ENCODE peak calls at places on chromosomes 5 and 9, in five cellular contexts. B, I, D, P and S are unnamed samples.

GRCh38 chr9:120507936-120508510 is 71.9 kb downstream of the CDK5RAP2 start:
- DNase-seq in D (no peak), B (peak), I (no peak), P (no peak), S (no peak)

GRCh38 chr5:195401-196160 is 4.3 kb downstream of the LRRC14B start:
- DNase-seq in I (no peak), D (no peak), B (peak), P (no peak), S (no peak)

GRCh38 chr5:117473075-117473595 is 898.5 kb upstream of the SEMA6A start:
- DNase-seq in B (no peak), P (no peak), D (no peak), I (no peak), S (no peak)

GRCh38 chr5:26945881-26946280 is 92.5 kb downstream of the CDH9 start:
- DNase-seq in I (no peak), B (no peak), D (no peak), P (no peak), S (no peak)

GRCh38 chr5:57986746-57987145 is 473.1 kb downstream of the PLK2 start:
- DNase-seq in I (no peak), P (no peak), D (no peak), B (no peak), S (no peak)

GRCh38 chr5:124065508-124065907 is 553.5 kb downstream of the CSNK1G3 start:
- DNase-seq in B (no peak), I (no peak), P (no peak), D (no peak), S (peak)

GRCh38 chr9:105064248-105065118 is 136.5 kb upstream of the ABCA1 start:
- DNase-seq in P (no peak), I (no peak), D (peak), B (peak), S (no peak)

GRCh38 chr5:24642022-24642421 is 2.8 kb downstream of the CDH10 start:
- DNase-seq in I (no peak), P (no peak), D (peak), B (peak), S (no peak)

GRCh38 chr5:124289122-124289521 is 457.3 kb downstream of the ZNF608 start:
- DNase-seq in I (no peak), B (no peak), D (no peak), P (no peak), S (no peak)

GRCh38 chr5:39779836-39780235 is 355.1 kb upstream of the DAB2 start:
- DNase-seq in D (no peak), I (no peak), P (no peak), B (no peak), S (no peak)

GRCh38 chr5:179319741-179320281 is 25.4 kb downstream of the ADAMTS2 start:
- DNase-seq in P (no peak), I (no peak), B (no peak), D (no peak), S (no peak)

GRCh38 chr9:106892632-106893031 is 29.7 kb downstream of the ZNF462 start:
- DNase-seq in P (peak), D (peak), B (no peak), I (peak), S (peak)

GRCh38 chr5:132251220-132251725 is 6.2 kb upstream of the PDLIM4 start:
- DNase-seq in D (no peak), P (no peak), B (no peak), I (no peak), S (no peak)

GRCh38 chr5:1779021-1779680 is 20.5 kb downstream of the MRPL36 start:
- DNase-seq in I (no peak), D (no peak), B (no peak), P (no peak), S (no peak)

GRCh38 chr9:116365056-116365471 is 211.5 kb downstream of the PAPPA start:
- DNase-seq in B (no peak), I (no peak), D (no peak), P (no peak), S (peak)

GRCh38 chr5:75089137-75089536 is 36.8 kb upstream of the GCNT4 start:
- DNase-seq in B (no peak), D (no peak), P (no peak), I (no peak), S (no peak)

GRCh38 chr9:95250462-95251058 is 66.9 kb downstream of the FANCC start:
- DNase-seq in B (no peak), P (no peak), I (no peak), D (no peak), S (no peak)

GRCh38 chr5:178206166-178207101 is 2.1 kb downstream of the HNRNPAB start:
- DNase-seq in B (no peak), D (no peak), P (no peak), I (no peak), S (no peak)

GRCh38 chr5:148179234-148179824 is 11.0 kb downstream of the SPINK14 start:
- DNase-seq in D (peak), B (peak), P (no peak), I (peak), S (no peak)

GRCh38 chr5:76473676-76474075 is 70.6 kb downstream of the IQGAP2 start:
- DNase-seq in B (peak), I (no peak), D (no peak), P (no peak), S (no peak)

GRCh38 chr9:126327016-126327749 is 554 bp downstream of the MVB12B start:
- DNase-seq in D (no peak), I (no peak), B (no peak), P (no peak), S (no peak)

GRCh38 chr5:133730866-133731265 is 118.5 kb upstream of the FSTL4 start:
- DNase-seq in P (no peak), B (no peak), I (no peak), D (no peak), S (no peak)

GRCh38 chr9:82148849-82149544 is 160.4 kb downstream of the SPATA31D1 start:
- DNase-seq in P (no peak), B (no peak), I (no peak), D (no peak), S (no peak)

GRCh38 chr9:6759114-6759977 is 1.6 kb downstream of the KDM4C start:
- DNase-seq in B (peak), D (peak), P (no peak), I (peak), S (no peak)

GRCh38 chr9:128025756-128026155 is 41.4 kb downstream of the NAIF1 start:
- DNase-seq in B (no peak), I (no peak), D (no peak), P (no peak), S (no peak)

GRCh38 chr9:129109504-129109903 is 1.1 kb downstream of the CRAT start:
- DNase-seq in B (peak), D (peak), P (no peak), I (no peak), S (peak)

GRCh38 chr9:136656795-136657611 is 5.7 kb upstream of the EGFL7 start:
- DNase-seq in P (no peak), D (no peak), I (no peak), B (no peak), S (no peak)

GRCh38 chr9:113803811-113804589 is 72.1 kb upstream of the ZNF618 start:
- DNase-seq in D (no peak), B (no peak), P (no peak), I (no peak), S (no peak)

GRCh38 chr5:72523960-72524582 is 16.9 kb upstream of the ZNF366 start:
- DNase-seq in D (peak), P (no peak), I (peak), B (peak), S (peak)

GRCh38 chr9:138075496-138075895 is 197.9 kb downstream of the CACNA1B start:
- DNase-seq in D (no peak), B (no peak), P (no peak), I (no peak), S (no peak)

GRCh38 chr5:84438456-84438855 is 53.8 kb upstream of the EDIL3 start:
- DNase-seq in I (no peak), P (no peak), D (no peak), B (no peak), S (no peak)

GRCh38 chr9:131854334-131854733 is 114.5 kb upstream of the RAPGEF1 start:
- DNase-seq in B (no peak), P (no peak), I (no peak), D (no peak), S (no peak)

GRCh38 chr9:27853529-27853928 is 280.2 kb upstream of the C9orf72 start:
- DNase-seq in D (no peak), I (no peak), B (no peak), P (no peak), S (no peak)

GRCh38 chr5:18216016-18216415 is 581.8 kb downstream of the TAF11L14 start:
- DNase-seq in D (no peak), B (no peak), P (no peak), I (no peak), S (no peak)

GRCh38 chr9:134950811-134951210 is 33.1 kb upstream of the FCN1 start:
- DNase-seq in I (no peak), B (no peak), D (no peak), P (no peak), S (no peak)

GRCh38 chr9:91536211-91536691 is 112.6 kb upstream of the NFIL3 start:
- DNase-seq in P (no peak), I (peak), D (peak), B (no peak), S (peak)

GRCh38 chr5:38681966-38682365 is 125.5 kb upstream of the LIFR start:
- DNase-seq in B (no peak), D (no peak), I (no peak), P (no peak), S (no peak)

GRCh38 chr5:28397502-28397941 is 1359.1 kb upstream of the CDH9 start:
- DNase-seq in D (no peak), P (no peak), B (no peak), I (no peak), S (peak)

GRCh38 chr5:153352685-153353219 is 137.7 kb upstream of the GRIA1 start:
- DNase-seq in I (no peak), D (no peak), B (no peak), P (no peak), S (no peak)

GRCh38 chr5:88646866-88647265 is 236.1 kb downstream of the MEF2C start:
- DNase-seq in B (no peak), I (no peak), P (no peak), D (no peak), S (no peak)

GRCh38 chr5:88644676-88645075 is 238.3 kb downstream of the MEF2C start:
- DNase-seq in D (no peak), I (no peak), P (no peak), B (no peak), S (no peak)

GRCh38 chr5:88647901-88648300 is 235.1 kb downstream of the MEF2C start:
- DNase-seq in B (no peak), P (no peak), D (no peak), I (no peak), S (no peak)

GRCh38 chr5:88643315-88643714 is 239.7 kb downstream of the MEF2C start:
- DNase-seq in B (no peak), P (no peak), D (no peak), I (no peak), S (no peak)
- TF ChIP-seq JUND in B (no peak), P (no peak), D (no peak), I (no peak), S (no peak)

DNA sequence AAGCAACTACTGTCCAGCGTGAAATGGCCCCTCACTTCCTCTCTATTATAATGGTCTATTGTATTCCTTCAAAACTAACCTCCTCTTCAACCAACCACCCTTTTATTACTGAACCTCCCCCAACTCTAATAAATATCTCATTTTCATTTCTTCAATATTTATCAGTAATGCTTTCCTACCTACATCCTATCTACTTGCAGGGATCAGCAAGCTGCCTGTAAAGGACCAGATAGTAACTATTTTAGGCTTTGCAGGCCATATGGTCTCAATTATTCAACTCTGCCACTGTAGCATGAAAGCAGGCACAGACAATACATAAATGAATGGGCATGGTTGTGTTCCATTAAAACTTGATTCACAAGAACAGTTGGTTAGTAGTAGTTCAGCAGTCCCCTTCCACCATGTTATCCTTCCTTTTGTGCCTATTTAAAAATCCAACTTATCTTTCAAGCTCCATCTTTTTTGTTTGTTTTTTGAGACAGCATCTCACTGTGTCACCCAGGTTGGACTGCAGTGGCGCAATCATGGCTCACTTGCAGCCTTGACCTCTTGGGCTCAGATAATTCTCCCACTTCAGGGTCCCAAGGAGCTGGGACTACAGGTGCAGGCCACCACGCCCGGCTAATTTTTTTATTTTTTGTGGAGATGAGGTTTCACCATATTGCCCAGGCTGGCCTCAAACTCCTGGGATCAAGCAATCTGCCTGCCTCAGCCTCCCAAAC is 45.8 kb downstream of the PCDHGC5 start:
- DNase-seq in P (no peak), D (peak), B (no peak), I (no peak), S (no peak)
- TF ChIP-seq JUND in P (no peak), D (no peak), B (no peak), I (no peak), S (no peak)

GRCh38 chr5:165328856-165329255 is 1823.4 kb downstream of the MAT2B start:
- DNase-seq in I (no peak), D (no peak), B (no peak), P (no peak), S (no peak)
- TF ChIP-seq JUND in I (no peak), D (no peak), B (no peak), P (no peak), S (no peak)

DNA sequence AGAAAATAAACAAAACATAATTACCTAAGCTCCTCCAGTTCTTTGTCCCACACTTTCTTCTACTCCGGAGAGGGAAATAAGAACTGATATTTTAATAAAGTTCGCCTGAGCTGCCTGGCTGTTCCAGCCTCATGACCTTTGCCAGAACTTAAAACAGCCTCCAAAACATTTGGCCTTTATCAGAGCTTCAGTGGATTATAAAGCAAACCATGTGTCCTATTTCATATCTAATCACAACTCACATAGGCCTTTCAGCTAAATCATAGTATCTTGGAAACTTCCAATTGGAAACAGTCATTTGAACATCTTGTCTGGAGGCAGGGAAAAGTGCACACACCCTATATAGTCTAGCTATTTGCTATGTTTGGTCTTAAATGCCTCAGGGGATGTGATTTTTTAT is 45.9 kb upstream of the FREM1 start:
- DNase-seq in D (no peak), B (no peak), I (no peak), P (no peak), S (no peak)
- TF ChIP-seq JUND in D (no peak), B (no peak), I (no peak), P (no peak), S (no peak)

GRCh38 chr9:69933445-69933844 is 110.2 kb upstream of the MAMDC2 start:
- DNase-seq in D (no peak), P (no peak), I (no peak), B (no peak), S (no peak)

GRCh38 chr9:69937358-69937757 is 106.3 kb upstream of the MAMDC2 start:
- DNase-seq in D (no peak), B (peak), I (no peak), P (no peak), S (no peak)

GRCh38 chr9:69936427-69936826 is 107.2 kb upstream of the MAMDC2 start:
- DNase-seq in I (no peak), D (no peak), B (peak), P (no peak), S (peak)

GRCh38 chr9:69931340-69931739 is 110.7 kb downstream of the CFAP95 start:
- DNase-seq in P (no peak), D (peak), B (peak), I (no peak), S (no peak)

DNA sequence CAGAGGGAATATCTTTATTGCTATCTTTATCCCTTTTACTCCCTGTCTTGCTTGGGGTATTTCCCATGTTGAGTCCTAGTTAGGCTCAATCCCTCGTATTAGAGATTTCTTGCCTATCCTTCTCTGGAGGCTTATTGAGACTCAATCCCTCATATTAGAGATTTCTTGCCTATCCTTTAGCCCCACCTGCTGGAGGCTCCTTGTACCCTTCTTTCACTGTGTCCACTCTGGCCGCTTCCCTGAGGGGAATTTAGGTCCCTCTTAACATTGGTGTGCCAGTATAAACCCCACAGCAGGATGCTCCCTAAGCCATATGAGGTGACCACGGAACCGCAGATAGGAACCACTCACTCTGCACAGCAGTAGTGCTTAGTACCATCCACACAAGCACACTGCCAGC is 110.7 kb upstream of the MAMDC2 start:
- DNase-seq in I (peak), B (peak), P (no peak), D (peak), S (peak)
- TF ChIP-seq JUND in I (no peak), B (no peak), P (no peak), D (no peak), S (no peak)

GRCh38 chr5:14038341-14038959 is 94.0 kb upstream of the DNAH5 start:
- DNase-seq in D (peak), I (peak), P (no peak), B (peak), S (no peak)
- TF ChIP-seq JUND in D (peak), I (peak), P (no peak), B (no peak), S (no peak)

DNA sequence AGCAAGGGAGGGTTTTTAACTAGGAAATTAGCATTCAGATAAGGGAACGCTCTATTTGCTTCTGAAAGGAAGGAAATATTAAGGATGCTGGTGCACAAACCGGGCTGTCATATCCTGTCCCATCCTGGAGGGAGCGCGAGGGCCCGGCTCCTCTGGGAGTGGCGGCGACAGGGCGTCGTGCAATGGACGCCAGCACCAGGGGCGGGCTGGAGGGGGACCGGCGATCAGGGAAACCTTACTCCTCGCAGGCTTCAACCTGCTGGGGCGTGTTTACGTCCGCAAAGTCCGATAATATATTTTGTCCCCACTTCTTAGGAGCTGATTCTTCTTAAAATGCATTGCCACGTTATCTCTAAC is 197.1 kb upstream of the TBCA start:
- DNase-seq in D (no peak), B (peak), I (no peak), P (no peak), S (no peak)
- TF ChIP-seq JUND in D (no peak), B (no peak), I (no peak), P (no peak), S (no peak)

GRCh38 chr5:52710310-52710971 is 77.3 kb upstream of the ITGA1 start:
- DNase-seq in B (no peak), D (no peak), P (no peak), I (no peak), S (no peak)
- TF ChIP-seq JUND in B (no peak), D (no peak), P (no peak), I (no peak), S (no peak)